ENCODE peak calls at places on chromosomes 1 and 21, in seven cellular contexts. J is cardiac muscle cell; B is CD8-positive, alpha-beta memory T cell; G is psoas muscle; C is pancreas; E is body of pancreas; R is stomach. X is an unnamed sample. For H3K36me3, the result is how much of the 10 kb centered on the place peaks cover.

GRCh38 chr21:29177800-29178199 is 47.4 kb downstream of the MAP3K7CL start:
- DNase-seq in J (no peak), B (no peak), G (no peak), C (no peak), E (no peak), R (no peak), X (no peak)

GRCh38 chr21:38165466-38166213 is 91.2 kb upstream of the KCNJ15 start:
- DNase-seq in J (no peak), B (no peak), G (no peak), C (no peak), E (no peak), R (no peak), X (no peak)

GRCh38 chr1:185816460-185816859 is 82.3 kb downstream of the HMCN1 start:
- DNase-seq in J (no peak), B (no peak), G (no peak), C (no peak), E (no peak), R (no peak), X (no peak)

GRCh38 chr1:202599669-202600431 is 110.4 kb downstream of the SYT2 start:
- DNase-seq in J (peak), B (no peak), G (peak), C (no peak), E (peak), R (peak), X (peak)

GRCh38 chr1:224533517-224533916 is 82.6 kb upstream of the CNIH3 start:
- DNase-seq in J (no peak), B (no peak), G (no peak), C (no peak), E (no peak), R (no peak), X (no peak)

GRCh38 chr1:35129080-35129479 is 49.9 kb downstream of the ZMYM1 start:
- DNase-seq in J (no peak), B (no peak), G (no peak), C (no peak), E (no peak), R (no peak), X (no peak)

GRCh38 chr1:19949016-19949415 is 25.6 kb upstream of the PLA2G2E start:
- DNase-seq in J (no peak), B (no peak), G (no peak), C (no peak), E (no peak), R (no peak), X (no peak)

GRCh38 chr1:10968411-10968826 is 44.0 kb upstream of the TARDBP start:
- DNase-seq in J (no peak), B (no peak), G (no peak), C (no peak), E (peak), R (no peak), X (no peak)

GRCh38 chr1:41399148-41399795 is 38.0 kb downstream of the FOXO6 start:
- DNase-seq in J (peak), B (no peak), G (peak), C (no peak), E (peak), R (no peak), X (no peak)

GRCh38 chr21:17139696-17140095 is 373.1 kb upstream of the CXADR start:
- DNase-seq in J (no peak), B (no peak), G (no peak), C (no peak), E (no peak), R (no peak), X (no peak)

GRCh38 chr1:44670751-44671640 is 3.3 kb downstream of the TMEM53 start:
- DNase-seq in J (no peak), B (no peak), G (no peak), C (no peak), E (no peak), R (no peak), X (peak)

GRCh38 chr1:240797050-240797449 is 185.1 kb upstream of the GREM2 start:
- DNase-seq in J (no peak), B (no peak), G (no peak), C (no peak), E (no peak), R (no peak), X (no peak)

GRCh38 chr1:198679535-198680173 is 40.8 kb downstream of the PTPRC start:
- DNase-seq in J (no peak), B (peak), G (no peak), C (peak), E (no peak), R (no peak), X (peak)

GRCh38 chr1:220806408-220806807 is 19.7 kb downstream of the MTARC1 start:
- DNase-seq in J (no peak), B (no peak), G (no peak), C (no peak), E (no peak), R (no peak), X (no peak)

GRCh38 chr1:97647776-97648175 is 273.1 kb downstream of the DPYD start:
- DNase-seq in J (no peak), B (no peak), G (no peak), C (no peak), E (no peak), R (no peak), X (no peak)

GRCh38 chr1:153546796-153547559 is 1.4 kb upstream of the S100A4 start:
- DNase-seq in J (no peak), B (no peak), G (no peak), C (no peak), E (no peak), R (no peak), X (peak)

GRCh38 chr1:200184196-200184595 is 156.7 kb downstream of the NR5A2 start:
- DNase-seq in J (no peak), B (no peak), G (peak), C (peak), E (peak), R (peak), X (peak)

GRCh38 chr1:91583326-91583755 is 82.7 kb downstream of the CDC7 start:
- DNase-seq in J (no peak), B (no peak), G (no peak), C (no peak), E (no peak), R (no peak), X (no peak)

GRCh38 chr1:153626929-153627796 is at the start of gene S100A13:
- DNase-seq in J (peak), B (no peak), G (peak), C (peak), E (peak), R (peak), X (peak)

GRCh38 chr1:19872190-19872589 is 10.0 kb upstream of the OTUD3 start:
- DNase-seq in J (no peak), B (no peak), G (no peak), C (no peak), E (peak), R (peak), X (no peak)

GRCh38 chr1:228990906-228991569 is 255.8 kb downstream of the RHOU start:
- DNase-seq in J (no peak), B (no peak), G (no peak), C (no peak), E (no peak), R (no peak), X (no peak)

GRCh38 chr1:19863804-19864203 is 18.4 kb upstream of the OTUD3 start:
- DNase-seq in J (no peak), B (no peak), G (no peak), C (no peak), E (no peak), R (no peak), X (no peak)

GRCh38 chr1:17588048-17588781 is 48.7 kb downstream of the ARHGEF10L start:
- DNase-seq in J (peak), B (no peak), G (no peak), C (peak), E (peak), R (peak), X (no peak)

GRCh38 chr1:153359241-153359640 is 1.6 kb downstream of the S100A9 start:
- DNase-seq in J (no peak), B (no peak), G (no peak), C (no peak), E (no peak), R (no peak), X (peak)

GRCh38 chr21:45029298-45029967 is 44.9 kb upstream of the ADARB1 start:
- DNase-seq in J (no peak), B (no peak), G (peak), C (peak), E (no peak), R (no peak), X (peak)

GRCh38 chr1:8147922-8148321 is 121.8 kb upstream of the ERRFI1 start:
- DNase-seq in J (no peak), B (no peak), G (no peak), C (no peak), E (no peak), R (no peak), X (no peak)

GRCh38 chr1:90200637-90201235 is 205.8 kb downstream of the ZNF326 start:
- DNase-seq in J (no peak), B (no peak), G (no peak), C (no peak), E (no peak), R (no peak), X (no peak)

GRCh38 chr1:22903113-22903512 is 69.6 kb downstream of the LACTBL1 start:
- DNase-seq in J (no peak), B (no peak), G (no peak), C (no peak), E (no peak), R (no peak), X (no peak)

GRCh38 chr1:182035097-182035770 is 26.3 kb downstream of the ZNF648 start:
- DNase-seq in J (no peak), B (no peak), G (no peak), C (no peak), E (no peak), R (no peak), X (no peak)

GRCh38 chr1:100941098-100941527 is 45.2 kb downstream of the SLC30A7 start:
- DNase-seq in J (no peak), B (no peak), G (no peak), C (no peak), E (no peak), R (no peak), X (no peak)

GRCh38 chr1:100936194-100936967 is 40.5 kb downstream of the SLC30A7 start:
- DNase-seq in J (no peak), B (no peak), G (no peak), C (no peak), E (no peak), R (no peak), X (no peak)

GRCh38 chr1:100942304-100943046 is 46.6 kb downstream of the SLC30A7 start:
- DNase-seq in J (no peak), B (no peak), G (no peak), C (no peak), E (no peak), R (no peak), X (no peak)

GRCh38 chr1:100943533-100943932 is 47.6 kb downstream of the SLC30A7 start:
- DNase-seq in J (no peak), B (no peak), G (no peak), C (no peak), E (no peak), R (no peak), X (no peak)

DNA sequence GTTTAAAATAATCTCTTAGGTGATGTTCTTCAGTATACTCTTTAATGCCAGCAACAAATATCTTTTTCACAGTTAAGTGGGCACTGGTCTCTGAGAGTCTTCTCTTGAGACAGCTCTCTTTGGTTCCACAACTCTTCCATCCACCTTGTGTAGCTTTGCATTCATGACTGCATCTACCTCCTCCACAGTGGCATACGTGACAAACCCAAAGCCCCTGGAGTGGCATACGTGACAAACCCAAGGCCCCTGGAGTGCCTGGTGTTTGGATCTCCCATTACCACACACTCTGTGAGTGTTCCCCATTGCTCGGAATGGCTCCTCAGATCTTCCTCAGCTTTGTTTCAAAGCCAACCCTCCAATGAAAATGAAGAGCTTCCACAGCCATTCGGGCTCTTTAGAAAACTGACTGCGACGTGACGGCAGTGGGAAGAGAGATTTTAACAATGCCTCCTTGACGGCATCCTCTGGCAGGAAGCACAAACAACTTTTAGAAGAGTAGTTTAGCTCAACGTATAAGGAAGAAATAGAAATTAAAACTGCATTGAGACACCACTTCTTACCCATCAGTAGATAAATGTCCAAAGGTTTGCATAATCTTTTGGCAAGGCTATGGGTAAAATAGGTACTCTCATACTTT is 45.8 kb downstream of the SLC30A7 start:
- DNase-seq in J (no peak), B (no peak), G (no peak), C (no peak), E (no peak), R (no peak), X (no peak)
- H3K36me3 ChIP-seq in J (under half), B (under half), G (under half), C (under half), E (under half), R (under half), X (half or more)

GRCh38 chr1:67687198-67687545 is 2.2 kb downstream of the GADD45A start:
- DNase-seq in J (no peak), B (no peak), G (no peak), C (no peak), E (no peak), R (no peak), X (no peak)
- H3K36me3 ChIP-seq in J (under half), B (under half), G (under half), C (under half), E (under half), R (under half), X (under half)

GRCh38 chr1:203722925-203723324 is 42.1 kb upstream of the LAX1 start:
- DNase-seq in J (no peak), B (no peak), G (no peak), C (no peak), E (no peak), R (no peak), X (no peak)

GRCh38 chr1:203720253-203720652 is 44.7 kb upstream of the LAX1 start:
- DNase-seq in J (no peak), B (no peak), G (no peak), C (no peak), E (no peak), R (no peak), X (no peak)

GRCh38 chr1:203711251-203712007 is 53.6 kb upstream of the LAX1 start:
- DNase-seq in J (peak), B (no peak), G (no peak), C (no peak), E (no peak), R (no peak), X (no peak)

GRCh38 chr1:203713125-203713524 is 51.9 kb upstream of the LAX1 start:
- DNase-seq in J (no peak), B (no peak), G (no peak), C (no peak), E (no peak), R (no peak), X (no peak)

DNA sequence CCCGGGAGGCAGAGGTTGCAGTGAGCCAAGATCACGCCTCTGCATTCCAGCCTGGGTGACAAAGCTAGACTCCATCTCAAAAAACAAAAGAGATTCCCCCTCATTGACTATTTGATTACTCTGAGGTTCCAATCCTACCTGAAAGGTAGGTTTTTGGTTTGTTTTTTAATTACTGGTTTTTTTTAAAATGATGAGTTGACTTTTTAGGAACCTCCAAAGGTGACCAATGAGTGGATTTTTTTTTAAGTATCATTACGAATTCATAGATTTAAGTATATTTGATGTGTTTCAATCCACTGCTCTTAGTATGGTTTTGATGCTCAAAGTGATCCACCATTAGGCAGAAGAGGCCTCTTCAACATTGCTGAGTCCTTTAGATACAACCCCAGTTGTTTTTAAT is 47.9 kb upstream of the LAX1 start:
- DNase-seq in J (no peak), B (no peak), G (no peak), C (no peak), E (no peak), R (no peak), X (no peak)
- H3K36me3 ChIP-seq in J (under half), B (under half), G (under half), C (under half), E (under half), R (under half), X (under half)

GRCh38 chr1:204529371-204529895 is 13.2 kb downstream of the MDM4 start:
- DNase-seq in J (no peak), B (no peak), G (no peak), C (no peak), E (no peak), R (no peak), X (no peak)
- H3K36me3 ChIP-seq in J (half or more), B (half or more), G (under half), C (half or more), E (under half), R (half or more), X (half or more)

GRCh38 chr1:155925506-155925905 is 8.7 kb downstream of the KHDC4 start:
- DNase-seq in J (no peak), B (no peak), G (no peak), C (no peak), E (no peak), R (no peak), X (no peak)

GRCh38 chr1:155918660-155919059 is 7.5 kb upstream of the RIT1 start:
- DNase-seq in J (no peak), B (no peak), G (no peak), C (no peak), E (no peak), R (no peak), X (no peak)

GRCh38 chr1:155919801-155920200 is 8.7 kb upstream of the RIT1 start:
- DNase-seq in J (no peak), B (no peak), G (no peak), C (no peak), E (no peak), R (no peak), X (no peak)

GRCh38 chr1:155920717-155921116 is 9.6 kb upstream of the RIT1 start:
- DNase-seq in J (no peak), B (no peak), G (no peak), C (no peak), E (no peak), R (no peak), X (no peak)
- H3K36me3 ChIP-seq in J (half or more), B (half or more), G (under half), C (half or more), E (under half), R (half or more), X (half or more)

GRCh38 chr1:151620286-151620685 is 8.4 kb downstream of the SNX27 start:
- DNase-seq in J (no peak), B (no peak), G (no peak), C (no peak), E (no peak), R (no peak), X (no peak)
- H3K36me3 ChIP-seq in J (under half), B (under half), G (under half), C (under half), E (under half), R (under half), X (under half)

DNA sequence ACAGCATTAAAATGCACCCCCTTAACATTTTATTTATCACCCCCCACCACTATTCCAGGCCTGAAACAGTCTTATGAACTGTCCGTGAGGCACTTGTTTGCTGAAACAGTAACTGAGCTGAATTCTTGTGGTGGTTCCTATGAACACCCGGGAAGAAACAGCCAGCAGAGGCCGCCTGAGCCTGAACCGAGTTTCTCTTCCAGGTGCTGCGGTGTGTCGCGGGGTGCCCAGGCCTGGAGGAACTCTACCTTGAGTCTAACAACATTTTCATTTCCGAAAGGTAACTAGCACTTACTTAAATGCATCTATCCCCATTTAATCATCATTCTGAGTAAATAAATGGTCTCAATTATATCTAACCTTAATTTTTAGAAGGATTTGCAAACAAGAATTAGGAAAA is 66.8 kb downstream of the TBCE start:
- DNase-seq in J (no peak), B (no peak), G (no peak), C (no peak), E (no peak), R (no peak), X (no peak)
- H3K36me3 ChIP-seq in J (under half), B (under half), G (under half), C (under half), E (under half), R (under half), X (half or more)

DNA sequence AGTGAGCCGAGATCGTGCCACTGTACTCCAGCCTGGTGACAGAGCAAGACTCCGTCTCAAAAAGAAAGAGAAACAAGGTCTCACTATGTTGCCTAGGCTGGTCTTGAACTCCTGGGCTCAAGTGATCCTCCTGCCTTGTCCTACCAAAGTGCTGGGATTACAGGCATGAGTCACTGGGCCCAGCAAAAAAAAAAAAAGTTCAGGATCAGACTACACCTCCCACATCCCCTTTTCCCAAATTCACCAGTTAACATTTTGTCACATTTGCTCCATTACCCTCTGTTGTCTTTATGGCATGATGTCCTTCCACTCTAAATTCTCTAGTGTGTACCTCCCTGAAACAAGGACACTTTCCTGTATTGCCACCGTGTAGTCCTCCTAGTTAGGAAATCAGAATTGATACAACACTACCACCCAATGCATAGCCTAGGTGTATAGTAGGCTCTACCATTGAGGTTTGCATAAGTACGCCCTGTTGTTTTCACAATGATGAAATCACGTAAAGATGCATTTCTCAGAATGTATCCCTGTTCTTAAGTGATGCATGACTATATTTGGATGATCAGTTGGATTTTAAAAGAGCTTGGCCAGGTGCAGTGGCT is 10.7 kb downstream of the SPEN start:
- DNase-seq in J (no peak), B (no peak), G (no peak), C (no peak), E (no peak), R (no peak), X (no peak)
- H3K36me3 ChIP-seq in J (under half), B (under half), G (under half), C (under half), E (under half), R (under half), X (under half)

X was measured in spleen.